ENCODE peak calls at places on chromosomes 6 and 20, in eight cellular contexts. F, D, A, L, N, T, Y and J are unnamed samples.
A peak's percentile ranks its signal among the peaks of the same experiment; 100 is the strongest.

GRCh38 chr20:53399592-53400335 is 193.9 kb downstream of the ZNF217 start:
- DNase-seq in F (no peak), D (no peak), A (no peak), L (peak; percentile 33), N (no peak), T (no peak), Y (peak; percentile 25), J (peak; percentile 76)

GRCh38 chr6:14474816-14475215 is 357.2 kb downstream of the CD83 start:
- DNase-seq in F (no peak), D (no peak), A (no peak), L (no peak), N (no peak), T (no peak), Y (no peak), J (no peak)

GRCh38 chr20:41135187-41135887 is 2.0 kb upstream of the PLCG1 start:
- DNase-seq in F (peak; percentile 66), D (peak; percentile 51), A (peak; percentile 64), L (peak; percentile 55), N (peak; percentile 70), T (peak; percentile 71), Y (no peak), J (no peak)

GRCh38 chr6:44039191-44039719 is 88.0 kb downstream of the MRPL14 start:
- DNase-seq in F (no peak), D (no peak), A (peak; percentile 50), L (no peak), N (no peak), T (no peak), Y (no peak), J (no peak)

GRCh38 chr20:54611701-54612487 is 136.5 kb downstream of the DOK5 start:
- DNase-seq in F (no peak), D (no peak), A (no peak), L (no peak), N (no peak), T (no peak), Y (no peak), J (no peak)

GRCh38 chr6:166540631-166541331 is 45.7 kb downstream of the RAMACL start:
- DNase-seq in F (no peak), D (no peak), A (peak; percentile 64), L (no peak), N (no peak), T (no peak), Y (no peak), J (no peak)

GRCh38 chr6:18260448-18261106 is 3.8 kb downstream of the DEK start:
- DNase-seq in F (no peak), D (no peak), A (no peak), L (no peak), N (no peak), T (no peak), Y (no peak), J (peak; percentile 67)

GRCh38 chr6:135701426-135701825 is 150.1 kb upstream of the PDE7B start:
- DNase-seq in F (no peak), D (no peak), A (no peak), L (no peak), N (no peak), T (no peak), Y (no peak), J (no peak)

GRCh38 chr20:50320910-50321796 is 130.5 kb downstream of the CEBPB start:
- DNase-seq in F (no peak), D (peak; percentile 79), A (peak; percentile 98), L (peak; percentile 95), N (peak; percentile 85), T (peak; percentile 48), Y (peak; percentile 85), J (peak; percentile 93)

GRCh38 chr6:120147218-120147871 is 797.8 kb upstream of the MAN1A1 start:
- DNase-seq in F (no peak), D (peak; percentile 27), A (peak; percentile 45), L (no peak), N (no peak), T (no peak), Y (no peak), J (no peak)

GRCh38 chr6:167399599-167399998 is 74.7 kb downstream of the TTLL2 start:
- DNase-seq in F (no peak), D (no peak), A (no peak), L (no peak), N (no peak), T (no peak), Y (no peak), J (no peak)

GRCh38 chr6:106247293-106247692 is 78.3 kb downstream of the ATG5 start:
- DNase-seq in F (no peak), D (no peak), A (no peak), L (no peak), N (no peak), T (no peak), Y (no peak), J (no peak)

GRCh38 chr6:89267918-89268317 is 47.2 kb downstream of the GABRR2 start:
- DNase-seq in F (no peak), D (no peak), A (no peak), L (no peak), N (no peak), T (no peak), Y (no peak), J (no peak)

GRCh38 chr6:29968130-29968529 is 25.8 kb downstream of the HLA-A start:
- DNase-seq in F (no peak), D (no peak), A (no peak), L (peak; percentile 73), N (no peak), T (no peak), Y (no peak), J (no peak)

GRCh38 chr20:11057624-11058023 is 383.8 kb upstream of the JAG1 start:
- DNase-seq in F (no peak), D (no peak), A (no peak), L (no peak), N (no peak), T (no peak), Y (no peak), J (no peak)

GRCh38 chr6:161303628-161304340 is 29.9 kb upstream of the AGPAT4 start:
- DNase-seq in F (no peak), D (no peak), A (no peak), L (no peak), N (no peak), T (no peak), Y (no peak), J (peak; percentile 73)

GRCh38 chr20:44704551-44704971 is 10.6 kb upstream of the CCN5 start:
- DNase-seq in F (no peak), D (no peak), A (peak; percentile 50), L (no peak), N (no peak), T (no peak), Y (no peak), J (no peak)

GRCh38 chr6:100217225-100217624 is 223.2 kb upstream of the MCHR2 start:
- DNase-seq in F (no peak), D (no peak), A (no peak), L (no peak), N (no peak), T (no peak), Y (no peak), J (no peak)

GRCh38 chr6:134802426-134803058 is 147.4 kb downstream of the ALDH8A1 start:
- DNase-seq in F (no peak), D (no peak), A (no peak), L (no peak), N (no peak), T (no peak), Y (no peak), J (no peak)

GRCh38 chr6:134080171-134080795 is 27.9 kb upstream of the SLC2A12 start:
- DNase-seq in F (no peak), D (no peak), A (no peak), L (no peak), N (no peak), T (no peak), Y (no peak), J (no peak)

GRCh38 chr20:10594286-10594868 is 79.4 kb downstream of the JAG1 start:
- DNase-seq in F (no peak), D (no peak), A (no peak), L (no peak), N (no peak), T (no peak), Y (no peak), J (no peak)

GRCh38 chr6:108322728-108323127 is 27.9 kb downstream of the AFG1L start:
- DNase-seq in F (no peak), D (no peak), A (no peak), L (no peak), N (no peak), T (no peak), Y (no peak), J (no peak)
- H3K4me1 ChIP-seq in F (no peaks in the 10 kb centered on the region), D (no peaks in the 10 kb centered on the region), A (no peaks in the 10 kb centered on the region), L (no peaks in the 10 kb centered on the region), N (peaks cover 6% of the 10 kb centered on the region), T (no peaks in the 10 kb centered on the region), Y (peaks cover 20% of the 10 kb centered on the region), J (no peaks in the 10 kb centered on the region)

GRCh38 chr6:157047951-157048350 is 270.8 kb downstream of the ARID1B start:
- DNase-seq in F (no peak), D (no peak), A (no peak), L (no peak), N (no peak), T (no peak), Y (no peak), J (no peak)

GRCh38 chr6:157047328-157047727 is 270.1 kb downstream of the ARID1B start:
- DNase-seq in F (no peak), D (no peak), A (no peak), L (no peak), N (no peak), T (no peak), Y (no peak), J (no peak)

GRCh38 chr6:157049126-157049525 is 271.9 kb downstream of the ARID1B start:
- DNase-seq in F (no peak), D (no peak), A (no peak), L (no peak), N (no peak), T (no peak), Y (no peak), J (no peak)

GRCh38 chr6:157045831-157046454 is 268.8 kb downstream of the ARID1B start:
- DNase-seq in F (no peak), D (no peak), A (no peak), L (no peak), N (peak; percentile 54), T (no peak), Y (no peak), J (no peak)

GRCh38 chr6:157046776-157047175 is 269.6 kb downstream of the ARID1B start:
- DNase-seq in F (no peak), D (no peak), A (no peak), L (no peak), N (no peak), T (no peak), Y (no peak), J (no peak)
- H3K4me1 ChIP-seq in F (no peaks in the 10 kb centered on the region), D (no peaks in the 10 kb centered on the region), A (peaks cover 8% of the 10 kb centered on the region), L (no peaks in the 10 kb centered on the region), N (peaks cover 16% of the 10 kb centered on the region), T (no peaks in the 10 kb centered on the region), Y (peaks cover 66% of the 10 kb centered on the region), J (peaks cover 9% of the 10 kb centered on the region)

GRCh38 chr6:111565316-111566221 is 40.1 kb downstream of the TRAF3IP2 start:
- DNase-seq in F (no peak), D (no peak), A (no peak), L (peak; percentile 35), N (no peak), T (no peak), Y (no peak), J (no peak)
- H3K4me1 ChIP-seq in F (peaks cover 22% of the 10 kb centered on the region), D (peaks cover 26% of the 10 kb centered on the region), A (peaks cover 52% of the 10 kb centered on the region), L (peaks cover 2% of the 10 kb centered on the region), N (peaks cover 25% of the 10 kb centered on the region), T (no peaks in the 10 kb centered on the region), Y (peaks cover 73% of the 10 kb centered on the region), J (peaks cover 35% of the 10 kb centered on the region)

DNA sequence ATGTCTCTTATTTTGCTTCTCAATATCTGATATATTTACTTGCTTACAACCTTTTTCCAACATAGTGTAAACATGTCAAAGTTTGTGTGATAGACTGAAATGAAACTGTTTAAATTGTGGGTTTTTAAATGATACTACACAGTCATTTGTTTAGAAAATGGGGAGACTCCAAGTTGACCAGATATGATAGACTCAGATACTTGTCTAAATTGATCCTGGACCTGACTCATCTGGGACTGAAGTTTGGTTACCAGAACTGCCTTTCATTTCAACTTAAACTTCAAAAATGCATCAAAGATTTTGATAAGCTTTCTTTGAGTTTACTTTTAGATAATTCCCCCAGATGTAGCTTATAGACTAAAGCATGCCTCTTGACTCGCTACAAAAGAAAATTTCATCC is 27.0 kb upstream of the PRL start:
- DNase-seq in F (no peak), D (no peak), A (no peak), L (no peak), N (no peak), T (no peak), Y (no peak), J (no peak)
- H3K4me1 ChIP-seq in F (no peaks in the 10 kb centered on the region), D (no peaks in the 10 kb centered on the region), A (no peaks in the 10 kb centered on the region), L (no peaks in the 10 kb centered on the region), N (peaks cover 14% of the 10 kb centered on the region), T (no peaks in the 10 kb centered on the region), Y (no peaks in the 10 kb centered on the region), J (no peaks in the 10 kb centered on the region)